ENCODE peak calls at places on chromosome 17, in eight cellular contexts. T, F, R, U, C, Y, E and V are unnamed samples.

GRCh38 chr17:68771867-68772515 is 170.8 kb upstream of the FAM20A start:
- DNase-seq in R (peak), T (peak), Y (no peak), C (peak), U (no peak), E (no peak), F (no peak), V (peak)

GRCh38 chr17:10170233-10170632 is 28.2 kb downstream of the GAS7 start:
- DNase-seq in F (no peak), U (no peak), Y (no peak), C (no peak), T (no peak), E (no peak), R (no peak), V (no peak)

GRCh38 chr17:250487-251300 is 69.2 kb upstream of the DOC2B start:
- DNase-seq in F (peak), U (no peak), C (no peak), T (no peak), Y (no peak), E (peak), R (no peak), V (no peak)

GRCh38 chr17:62008294-62008693 is 56.8 kb downstream of the MED13 start:
- DNase-seq in C (peak), F (no peak), E (no peak), Y (no peak), T (no peak), U (no peak), R (no peak), V (no peak)

GRCh38 chr17:50184057-50184456 is 17.4 kb downstream of the COL1A1 start:
- DNase-seq in E (no peak), R (no peak), F (no peak), U (no peak), T (peak), C (no peak), Y (peak), V (no peak)

GRCh38 chr17:63478814-63479494 is 2.1 kb downstream of the ACE start:
- DNase-seq in F (peak), Y (peak), T (peak), C (peak), R (peak), U (peak), E (peak), V (peak)

GRCh38 chr17:63939884-63940283 is 7.8 kb upstream of the CD79B start:
- DNase-seq in E (no peak), C (no peak), U (no peak), F (no peak), R (no peak), Y (no peak), T (no peak), V (no peak)

GRCh38 chr17:33200587-33200986 is 92.5 kb downstream of the ASIC2 start:
- DNase-seq in U (no peak), R (no peak), C (no peak), Y (peak), T (peak), E (no peak), F (no peak), V (peak)

GRCh38 chr17:32551186-32551955 is 64.6 kb downstream of the CDK5R1 start:
- DNase-seq in Y (peak), T (peak), E (no peak), F (no peak), C (peak), U (no peak), R (no peak), V (peak)

GRCh38 chr17:62718420-62718819 is 89.7 kb downstream of the MARCHF10 start:
- DNase-seq in C (no peak), E (no peak), T (no peak), R (no peak), Y (peak), F (no peak), U (no peak), V (peak)

GRCh38 chr17:48504953-48505352 is 25.9 kb downstream of the HOXB1 start:
- DNase-seq in U (no peak), T (no peak), F (no peak), E (no peak), Y (no peak), C (no peak), R (no peak), V (no peak)

GRCh38 chr17:48502901-48503300 is 27.9 kb downstream of the HOXB1 start:
- DNase-seq in Y (no peak), E (no peak), F (no peak), T (no peak), U (no peak), C (no peak), R (no peak), V (no peak)

GRCh38 chr17:48503747-48504146 is 27.1 kb downstream of the HOXB1 start:
- DNase-seq in Y (peak), T (no peak), E (no peak), U (no peak), C (no peak), F (no peak), R (peak), V (no peak)

GRCh38 chr17:48505788-48506187 is 25.0 kb downstream of the HOXB1 start:
- DNase-seq in C (peak), E (no peak), T (peak), Y (peak), F (no peak), R (no peak), U (no peak), V (peak)

GRCh38 chr17:48506246-48506645 is 24.6 kb downstream of the HOXB1 start:
- DNase-seq in Y (no peak), U (no peak), T (no peak), F (no peak), C (no peak), R (no peak), E (no peak), V (no peak)
- TF ChIP-seq CTCF in Y (peak), U (no peak), T (no peak), F (no peak), C (no peak), R (no peak), E (no peak), V (no peak)

GRCh38 chr17:43003542-43004172 is 2.9 kb upstream of the IFI35 start:
- DNase-seq in R (no peak), E (no peak), T (peak), U (no peak), Y (peak), F (no peak), C (no peak), V (no peak)

GRCh38 chr17:43011728-43012472 is 5.3 kb downstream of the IFI35 start:
- DNase-seq in C (no peak), F (no peak), E (no peak), Y (peak), T (no peak), U (no peak), R (no peak), V (no peak)

GRCh38 chr17:43010667-43011308 is 4.2 kb downstream of the IFI35 start:
- DNase-seq in U (no peak), T (no peak), R (no peak), F (no peak), E (peak), C (no peak), Y (no peak), V (no peak)

DNA sequence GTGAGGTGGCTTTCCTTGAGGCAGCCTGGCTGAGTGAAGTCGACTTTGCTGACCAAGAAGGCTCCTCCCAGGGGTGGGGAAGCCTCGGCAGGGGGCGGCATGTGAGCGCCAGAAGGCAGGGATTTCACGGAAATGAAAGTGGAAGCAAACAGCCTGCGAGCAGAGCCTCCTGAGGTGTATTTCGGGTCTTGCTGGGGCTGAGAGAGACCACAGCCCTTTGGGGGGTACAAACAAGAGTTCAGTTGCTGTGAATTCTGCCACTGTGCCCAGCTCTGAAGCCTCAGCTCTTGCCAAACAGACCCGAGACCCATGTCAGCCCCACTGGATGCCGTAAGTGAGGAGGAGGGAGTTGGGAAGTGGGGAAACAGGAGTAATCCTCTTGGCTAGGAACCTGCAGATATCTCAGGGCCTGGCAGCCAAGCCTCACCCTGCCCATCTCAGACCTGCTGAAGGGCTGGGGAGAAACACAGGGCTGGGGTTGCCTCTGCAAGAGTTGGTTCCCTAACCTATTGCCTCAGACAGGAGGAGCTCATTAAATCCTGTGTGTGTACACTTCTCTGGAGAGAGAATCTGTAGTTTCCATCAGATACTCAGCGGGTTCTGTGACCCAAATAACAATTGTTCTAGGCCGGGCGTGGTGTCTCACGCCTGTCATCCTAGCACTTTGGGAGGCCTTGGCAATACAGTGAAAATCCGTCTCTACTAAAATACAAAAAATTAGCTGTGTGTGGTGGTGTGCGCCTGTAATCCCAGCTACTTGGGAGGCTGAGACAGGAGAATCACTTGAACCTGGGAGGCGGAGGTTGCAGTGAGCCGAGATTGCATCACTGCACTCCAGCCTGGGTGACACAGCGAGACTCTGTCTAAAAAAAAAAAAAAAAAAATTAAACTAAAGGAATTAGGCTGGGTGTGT is at the start of gene IFI35:
- DNase-seq in R (peak), F (peak), Y (peak), C (peak), T (peak), E (peak), U (peak), V (no peak)
- TF ChIP-seq CTCF in R (peak), F (peak), Y (peak), C (peak), T (no peak), E (peak), U (peak), V (peak)

DNA sequence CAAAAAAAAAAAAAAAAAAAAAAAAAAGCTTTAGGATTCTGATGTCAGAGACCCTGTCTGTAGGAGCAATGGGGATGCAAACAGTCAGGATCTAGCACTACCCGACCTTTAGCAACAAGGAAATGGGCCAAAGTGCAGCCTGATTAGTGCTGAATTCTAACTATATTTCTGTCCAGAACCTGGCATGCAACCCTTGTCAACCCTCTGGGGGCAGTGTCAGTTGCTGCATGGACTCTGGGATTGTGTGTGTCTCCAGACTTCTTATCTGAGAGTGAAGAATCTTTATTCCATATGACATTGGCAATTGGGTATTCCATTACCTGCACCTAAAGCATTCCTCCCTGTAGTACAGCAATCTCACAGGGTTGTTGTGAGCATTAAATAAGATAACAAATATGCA is 120.3 kb upstream of the CRHR1 start:
- DNase-seq in F (peak), T (no peak), E (no peak), C (no peak), R (no peak), Y (no peak), U (no peak), V (no peak)
- TF ChIP-seq CTCF in F (no peak), T (no peak), E (no peak), C (no peak), R (no peak), Y (no peak), U (no peak), V (peak)

GRCh38 chr17:16013943-16014407 is 14.4 kb downstream of the TTC19 start:
- DNase-seq in E (no peak), C (no peak), T (peak), R (peak), F (no peak), U (no peak), Y (no peak), V (peak)
- TF ChIP-seq CTCF in E (peak), C (no peak), T (peak), R (peak), F (peak), U (peak), Y (peak), V (peak)

DNA sequence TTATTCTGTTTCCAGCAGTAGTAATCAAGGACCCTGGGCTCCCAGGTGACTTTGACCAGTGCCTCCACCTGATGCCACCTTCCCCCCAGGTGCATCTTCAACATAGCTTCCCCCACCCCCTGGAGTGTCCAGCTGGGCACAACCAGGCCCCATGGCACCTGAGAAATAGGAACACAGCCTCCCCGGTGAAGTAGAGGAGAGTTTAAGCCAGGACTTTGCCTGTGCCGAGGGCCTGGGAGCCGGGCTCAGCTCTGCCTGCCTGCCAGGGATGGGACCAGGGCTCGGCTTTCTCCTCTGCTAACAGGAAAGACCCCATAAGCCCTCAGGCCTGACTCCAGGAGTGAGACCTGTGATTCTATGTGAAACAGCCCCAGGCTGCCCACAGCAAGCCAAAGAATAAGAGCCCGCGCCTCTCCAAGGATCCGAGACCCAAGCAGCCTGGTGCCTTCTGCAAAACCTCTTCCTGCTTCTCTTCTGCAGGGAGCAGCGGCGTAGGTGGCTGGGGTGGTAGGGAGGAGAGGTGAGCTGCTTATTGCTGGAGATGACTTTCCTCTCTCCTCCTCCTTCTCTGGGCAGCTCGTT is 16.4 kb upstream of the RBFOX3 start:
- DNase-seq in E (no peak), Y (peak), R (no peak), F (peak), U (no peak), T (no peak), C (no peak), V (no peak)
- TF ChIP-seq CTCF in E (no peak), Y (no peak), R (no peak), F (no peak), U (no peak), T (no peak), C (no peak), V (no peak)

GRCh38 chr17:75720656-75721462 is at the start of gene ITGB4:
- DNase-seq in R (no peak), U (peak), C (peak), F (peak), E (peak), T (peak), Y (peak), V (peak)
- TF ChIP-seq CTCF in R (no peak), U (no peak), C (no peak), F (peak), E (no peak), T (no peak), Y (peak), V (peak)

DNA sequence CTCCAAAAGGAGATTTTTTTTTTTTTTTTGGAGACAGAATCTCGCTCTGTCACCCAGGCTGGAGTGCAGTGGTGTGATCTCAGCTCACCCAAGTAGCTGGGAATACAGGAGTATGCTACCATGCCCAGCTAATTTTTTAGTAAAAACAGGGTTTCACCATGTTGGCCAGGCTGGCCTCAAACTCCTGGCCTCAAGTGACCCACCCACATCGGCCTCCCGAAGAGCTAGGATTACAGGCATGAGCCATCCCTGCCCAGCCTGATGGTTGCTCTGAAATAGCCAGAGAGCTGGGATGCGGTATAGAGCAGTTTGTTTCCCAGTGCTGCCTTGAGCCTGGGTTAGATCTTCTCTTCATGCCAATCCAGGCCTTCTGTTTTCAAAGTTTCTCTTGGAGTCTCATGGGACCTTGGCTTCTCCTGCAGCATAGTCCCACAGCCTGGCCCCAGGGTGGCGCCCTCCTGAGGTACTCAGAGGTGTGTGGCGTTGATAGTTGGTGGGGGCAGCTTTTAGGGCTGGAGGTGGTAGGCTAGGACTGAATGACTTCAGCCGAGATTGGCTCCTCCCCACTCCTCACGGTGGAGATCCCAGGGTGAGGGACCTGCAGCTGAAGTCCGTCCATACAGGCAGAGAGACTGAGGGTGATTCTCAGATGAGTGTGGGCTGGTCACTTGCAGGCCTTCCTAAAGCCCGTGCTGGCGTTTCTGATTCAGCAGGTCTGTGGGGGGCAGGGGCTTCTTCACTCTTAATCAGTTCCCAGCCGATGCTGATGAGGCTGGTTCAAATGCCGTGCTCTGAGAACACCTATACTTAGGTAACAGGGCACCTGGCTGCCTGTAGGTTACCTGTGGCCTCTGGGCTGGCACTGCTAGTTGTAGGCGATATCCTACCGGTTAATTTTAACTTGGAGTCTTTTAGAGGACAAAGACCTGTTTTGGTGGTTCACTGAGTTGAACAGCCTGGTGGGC is 52.0 kb downstream of the TNFRSF13B start:
- DNase-seq in F (peak), Y (peak), E (peak), T (no peak), C (no peak), U (no peak), R (no peak), V (no peak)
- TF ChIP-seq CTCF in F (no peak), Y (peak), E (no peak), T (no peak), C (no peak), U (no peak), R (no peak), V (peak)

GRCh38 chr17:2034806-2035548 is 5.0 kb downstream of the DPH1 start:
- DNase-seq in T (peak), C (no peak), Y (no peak), R (no peak), E (no peak), F (no peak), U (no peak), V (peak)
- TF ChIP-seq CTCF in T (no peak), C (no peak), Y (no peak), R (no peak), E (no peak), F (no peak), U (no peak), V (no peak)

GRCh38 chr17:6648181-6648580 is 3.2 kb downstream of the MED31 start:
- DNase-seq in C (peak), F (no peak), Y (no peak), E (no peak), T (peak), R (no peak), U (no peak), V (no peak)
- TF ChIP-seq CTCF in C (peak), F (no peak), Y (peak), E (no peak), T (peak), R (no peak), U (no peak), V (peak)